ENCODE peak calls at places on chromosomes 6 and 20, in eight cellular contexts. One of them, this sample, is unnamed.

GRCh38 chr6:156974897-156975296 is 197.7 kb downstream of the ARID1B start:
- DNase-seq in H1: no peak
- DNase-seq in stomach: no peak
- DNase-seq in HepG2: no peak
- DNase-seq in endothelial cell of umbilical vein: no peak
- DNase-seq in breast epithelium: no peak
- DNase-seq in HCT116: no peak
- DNase-seq in suprapubic skin: no peak
- DNase-seq in this sample: no peak

GRCh38 chr20:58691773-58692578 is 624 bp upstream of the NPEPL1 start:
- DNase-seq in H1: no peak
- DNase-seq in stomach: peak
- DNase-seq in HepG2: no peak
- DNase-seq in endothelial cell of umbilical vein: no peak
- DNase-seq in breast epithelium: no peak
- DNase-seq in HCT116: no peak
- DNase-seq in suprapubic skin: peak
- DNase-seq in this sample: peak

GRCh38 chr20:29326376-29327070 is 1930.9 kb upstream of the DEFB115 start:
- DNase-seq in H1: no peak
- DNase-seq in stomach: no peak
- DNase-seq in HepG2: no peak
- DNase-seq in endothelial cell of umbilical vein: no peak
- DNase-seq in breast epithelium: no peak
- DNase-seq in HCT116: no peak
- DNase-seq in suprapubic skin: peak
- DNase-seq in this sample: no peak

GRCh38 chr6:30206799-30207618 is 6.2 kb downstream of the TRIM26 start:
- DNase-seq in H1: no peak
- DNase-seq in stomach: peak
- DNase-seq in HepG2: peak
- DNase-seq in endothelial cell of umbilical vein: peak
- DNase-seq in breast epithelium: peak
- DNase-seq in HCT116: no peak
- DNase-seq in suprapubic skin: no peak
- DNase-seq in this sample: peak

GRCh38 chr20:38591484-38592410 is 9.9 kb upstream of the ARHGAP40 start:
- DNase-seq in H1: no peak
- DNase-seq in stomach: no peak
- DNase-seq in HepG2: no peak
- DNase-seq in endothelial cell of umbilical vein: no peak
- DNase-seq in breast epithelium: no peak
- DNase-seq in HCT116: no peak
- DNase-seq in suprapubic skin: no peak
- DNase-seq in this sample: no peak

GRCh38 chr6:155444120-155444917 is 11.3 kb downstream of the NOX3 start:
- DNase-seq in H1: no peak
- DNase-seq in stomach: no peak
- DNase-seq in HepG2: peak
- DNase-seq in endothelial cell of umbilical vein: no peak
- DNase-seq in breast epithelium: no peak
- DNase-seq in HCT116: peak
- DNase-seq in suprapubic skin: no peak
- DNase-seq in this sample: no peak

GRCh38 chr20:53760025-53760441 is 166.4 kb upstream of the ZNF217 start:
- DNase-seq in H1: no peak
- DNase-seq in stomach: no peak
- DNase-seq in HepG2: no peak
- DNase-seq in endothelial cell of umbilical vein: no peak
- DNase-seq in breast epithelium: no peak
- DNase-seq in HCT116: no peak
- DNase-seq in suprapubic skin: no peak
- DNase-seq in this sample: no peak

GRCh38 chr6:8539446-8539845 is 104.1 kb upstream of the SLC35B3 start:
- DNase-seq in H1: no peak
- DNase-seq in stomach: no peak
- DNase-seq in HepG2: peak
- DNase-seq in endothelial cell of umbilical vein: no peak
- DNase-seq in breast epithelium: no peak
- DNase-seq in HCT116: peak
- DNase-seq in suprapubic skin: no peak
- DNase-seq in this sample: no peak

GRCh38 chr6:124888581-124889371 is 73.5 kb upstream of the RNF217 start:
- DNase-seq in H1: no peak
- DNase-seq in stomach: no peak
- DNase-seq in HepG2: no peak
- DNase-seq in endothelial cell of umbilical vein: no peak
- DNase-seq in breast epithelium: no peak
- DNase-seq in HCT116: no peak
- DNase-seq in suprapubic skin: no peak
- DNase-seq in this sample: no peak

GRCh38 chr6:121434037-121434770 is 1.2 kb upstream of the GJA1 start:
- DNase-seq in H1: no peak
- DNase-seq in stomach: no peak
- DNase-seq in HepG2: no peak
- DNase-seq in endothelial cell of umbilical vein: no peak
- DNase-seq in breast epithelium: no peak
- DNase-seq in HCT116: no peak
- DNase-seq in suprapubic skin: no peak
- DNase-seq in this sample: no peak

GRCh38 chr6:56399672-56400263 is 152.4 kb upstream of the COL21A1 start:
- DNase-seq in H1: no peak
- DNase-seq in stomach: no peak
- DNase-seq in HepG2: peak
- DNase-seq in endothelial cell of umbilical vein: no peak
- DNase-seq in breast epithelium: no peak
- DNase-seq in HCT116: no peak
- DNase-seq in suprapubic skin: no peak
- DNase-seq in this sample: no peak

GRCh38 chr6:3517350-3517749 is 60.5 kb upstream of the SLC22A23 start:
- DNase-seq in H1: no peak
- DNase-seq in stomach: no peak
- DNase-seq in HepG2: no peak
- DNase-seq in endothelial cell of umbilical vein: no peak
- DNase-seq in breast epithelium: no peak
- DNase-seq in HCT116: no peak
- DNase-seq in suprapubic skin: no peak
- DNase-seq in this sample: no peak

GRCh38 chr20:8578191-8578690 is 446.2 kb downstream of the PLCB1 start:
- DNase-seq in H1: no peak
- DNase-seq in stomach: no peak
- DNase-seq in HepG2: no peak
- DNase-seq in endothelial cell of umbilical vein: no peak
- DNase-seq in breast epithelium: no peak
- DNase-seq in HCT116: no peak
- DNase-seq in suprapubic skin: no peak
- DNase-seq in this sample: no peak

GRCh38 chr20:50569864-50570836 is 60.0 kb downstream of the PTPN1 start:
- DNase-seq in H1: no peak
- DNase-seq in stomach: no peak
- DNase-seq in HepG2: peak
- DNase-seq in endothelial cell of umbilical vein: peak
- DNase-seq in breast epithelium: no peak
- DNase-seq in HCT116: peak
- DNase-seq in suprapubic skin: peak
- DNase-seq in this sample: no peak

GRCh38 chr6:63347599-63347998 is 27.8 kb upstream of the LGSN start:
- DNase-seq in H1: no peak
- DNase-seq in stomach: no peak
- DNase-seq in HepG2: peak
- DNase-seq in endothelial cell of umbilical vein: peak
- DNase-seq in breast epithelium: no peak
- DNase-seq in HCT116: peak
- DNase-seq in suprapubic skin: no peak
- DNase-seq in this sample: no peak

GRCh38 chr6:82711992-82712788 is 348.6 kb downstream of the TPBG start:
- DNase-seq in H1: no peak
- DNase-seq in stomach: no peak
- DNase-seq in HepG2: no peak
- DNase-seq in endothelial cell of umbilical vein: no peak
- DNase-seq in breast epithelium: no peak
- DNase-seq in HCT116: no peak
- DNase-seq in suprapubic skin: no peak
- DNase-seq in this sample: no peak

GRCh38 chr6:14799928-14800327 is 445.9 kb upstream of the JARID2 start:
- DNase-seq in H1: no peak
- DNase-seq in stomach: peak
- DNase-seq in HepG2: peak
- DNase-seq in endothelial cell of umbilical vein: peak
- DNase-seq in breast epithelium: peak
- DNase-seq in HCT116: peak
- DNase-seq in suprapubic skin: no peak
- DNase-seq in this sample: peak
- TF ChIP-seq POLR2AphosphoS5 in H1: no peak
- TF ChIP-seq POLR2AphosphoS5 in stomach: no peak
- TF ChIP-seq POLR2AphosphoS5 in HepG2: no peak
- TF ChIP-seq POLR2AphosphoS5 in endothelial cell of umbilical vein: no peak
- TF ChIP-seq POLR2AphosphoS5 in breast epithelium: no peak
- TF ChIP-seq POLR2AphosphoS5 in HCT116: no peak
- TF ChIP-seq POLR2AphosphoS5 in suprapubic skin: no peak
- TF ChIP-seq POLR2AphosphoS5 in this sample: peak

GRCh38 chr6:13922750-13923149 is 2.0 kb upstream of the RNF182 start:
- DNase-seq in H1: no peak
- DNase-seq in stomach: no peak
- DNase-seq in HepG2: no peak
- DNase-seq in endothelial cell of umbilical vein: no peak
- DNase-seq in breast epithelium: no peak
- DNase-seq in HCT116: no peak
- DNase-seq in suprapubic skin: no peak
- DNase-seq in this sample: no peak

GRCh38 chr6:13924146-13924948 is 405 bp upstream of the RNF182 start:
- DNase-seq in H1: no peak
- DNase-seq in stomach: peak
- DNase-seq in HepG2: no peak
- DNase-seq in endothelial cell of umbilical vein: peak
- DNase-seq in breast epithelium: no peak
- DNase-seq in HCT116: no peak
- DNase-seq in suprapubic skin: no peak
- DNase-seq in this sample: no peak

GRCh38 chr6:13926378-13926777 is 1.6 kb downstream of the RNF182 start:
- DNase-seq in H1: no peak
- DNase-seq in stomach: no peak
- DNase-seq in HepG2: no peak
- DNase-seq in endothelial cell of umbilical vein: no peak
- DNase-seq in breast epithelium: no peak
- DNase-seq in HCT116: no peak
- DNase-seq in suprapubic skin: no peak
- DNase-seq in this sample: no peak

GRCh38 chr6:13924949-13925881 is at the start of gene RNF182:
- DNase-seq in H1: no peak
- DNase-seq in stomach: no peak
- DNase-seq in HepG2: no peak
- DNase-seq in endothelial cell of umbilical vein: peak
- DNase-seq in breast epithelium: no peak
- DNase-seq in HCT116: no peak
- DNase-seq in suprapubic skin: no peak
- DNase-seq in this sample: peak

GRCh38 chr6:13923527-13924145 is 1.1 kb upstream of the RNF182 start:
- DNase-seq in H1: no peak
- DNase-seq in stomach: no peak
- DNase-seq in HepG2: no peak
- DNase-seq in endothelial cell of umbilical vein: peak
- DNase-seq in breast epithelium: no peak
- DNase-seq in HCT116: no peak
- DNase-seq in suprapubic skin: no peak
- DNase-seq in this sample: no peak
- H3K4me3 ChIP-seq in H1: peak
- H3K4me3 ChIP-seq in stomach: no peak
- H3K4me3 ChIP-seq in HepG2: no peak
- H3K4me3 ChIP-seq in endothelial cell of umbilical vein: no peak
- H3K4me3 ChIP-seq in breast epithelium: peak
- H3K4me3 ChIP-seq in HCT116: peak
- H3K4me3 ChIP-seq in suprapubic skin: peak
- H3K4me3 ChIP-seq in this sample: no peak

DNA sequence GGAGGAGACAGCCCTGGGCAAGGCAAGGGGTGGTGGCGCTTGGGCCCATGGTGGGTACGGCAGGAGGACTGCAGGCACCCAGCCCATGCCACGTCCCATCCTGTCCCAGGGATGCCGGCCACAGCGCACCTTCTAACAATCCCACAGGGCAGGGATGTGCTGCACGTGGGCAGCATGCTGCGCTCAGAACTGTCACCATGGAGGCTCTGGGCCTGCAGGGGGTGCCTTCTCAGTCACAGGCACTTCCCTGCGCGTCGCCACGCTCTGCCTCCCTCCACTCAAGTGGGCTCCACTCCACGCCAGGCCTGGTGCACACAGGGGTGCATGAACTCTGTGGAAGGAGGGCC is 2.4 kb downstream of the CABLES2 start:
- DNase-seq in H1: no peak
- DNase-seq in stomach: no peak
- DNase-seq in HepG2: no peak
- DNase-seq in endothelial cell of umbilical vein: no peak
- DNase-seq in breast epithelium: no peak
- DNase-seq in HCT116: no peak
- DNase-seq in suprapubic skin: no peak
- DNase-seq in this sample: no peak
- TF ChIP-seq POLR2A in H1: no peak
- TF ChIP-seq POLR2A in stomach: no peak
- TF ChIP-seq POLR2A in HepG2: no peak
- TF ChIP-seq POLR2A in endothelial cell of umbilical vein: no peak
- TF ChIP-seq POLR2A in breast epithelium: no peak
- TF ChIP-seq POLR2A in HCT116: no peak
- TF ChIP-seq POLR2A in suprapubic skin: no peak
- TF ChIP-seq POLR2A in this sample: no peak

GRCh38 chr20:62388839-62389600 is 2.1 kb downstream of the RPS21 start:
- DNase-seq in H1: no peak
- DNase-seq in stomach: no peak
- DNase-seq in HepG2: no peak
- DNase-seq in endothelial cell of umbilical vein: no peak
- DNase-seq in breast epithelium: no peak
- DNase-seq in HCT116: no peak
- DNase-seq in suprapubic skin: no peak
- DNase-seq in this sample: no peak

GRCh38 chr20:62389601-62390087 is 2.7 kb downstream of the RPS21 start:
- DNase-seq in H1: no peak
- DNase-seq in stomach: no peak
- DNase-seq in HepG2: no peak
- DNase-seq in endothelial cell of umbilical vein: no peak
- DNase-seq in breast epithelium: no peak
- DNase-seq in HCT116: no peak
- DNase-seq in suprapubic skin: no peak
- DNase-seq in this sample: no peak

GRCh38 chr20:62387993-62388635 is 1.2 kb downstream of the RPS21 start:
- DNase-seq in H1: no peak
- DNase-seq in stomach: no peak
- DNase-seq in HepG2: no peak
- DNase-seq in endothelial cell of umbilical vein: no peak
- DNase-seq in breast epithelium: no peak
- DNase-seq in HCT116: no peak
- DNase-seq in suprapubic skin: no peak
- DNase-seq in this sample: no peak

GRCh38 chr20:62387219-62387913 is 463 bp downstream of the RPS21 start:
- DNase-seq in H1: no peak
- DNase-seq in stomach: no peak
- DNase-seq in HepG2: no peak
- DNase-seq in endothelial cell of umbilical vein: no peak
- DNase-seq in breast epithelium: no peak
- DNase-seq in HCT116: no peak
- DNase-seq in suprapubic skin: no peak
- DNase-seq in this sample: no peak

GRCh38 chr20:62386383-62387218 is at the start of gene RPS21:
- DNase-seq in H1: no peak
- DNase-seq in stomach: peak
- DNase-seq in HepG2: peak
- DNase-seq in endothelial cell of umbilical vein: peak
- DNase-seq in breast epithelium: peak
- DNase-seq in HCT116: peak
- DNase-seq in suprapubic skin: peak
- DNase-seq in this sample: peak
- TF ChIP-seq POLR2AphosphoS5 in H1: peak
- TF ChIP-seq POLR2AphosphoS5 in stomach: peak
- TF ChIP-seq POLR2AphosphoS5 in HepG2: peak
- TF ChIP-seq POLR2AphosphoS5 in endothelial cell of umbilical vein: peak
- TF ChIP-seq POLR2AphosphoS5 in breast epithelium: peak
- TF ChIP-seq POLR2AphosphoS5 in HCT116: peak
- TF ChIP-seq POLR2AphosphoS5 in suprapubic skin: peak
- TF ChIP-seq POLR2AphosphoS5 in this sample: peak

This sample was measured in transverse colon.